ENCODE peak calls at places on chromosomes 13 and 19, in ten cellular contexts. One of them, this sample, is unnamed.

GRCh38 chr13:46172531-46172991 is 9.4 kb downstream of the LCP1 start:
- DNase-seq in tibial artery: peak; percentile 26
- DNase-seq in mucosa of descending colon: peak; percentile 69
- DNase-seq in A549: no peak
- DNase-seq in body of pancreas: peak; percentile 28
- DNase-seq in Caco-2: no peak
- DNase-seq in brain microvascular endothelial cell: no peak
- DNase-seq in fibroblast of lung: no peak
- DNase-seq in fibroblast of mammary gland: no peak
- DNase-seq in PC-9: no peak
- DNase-seq in this sample: no peak

GRCh38 chr19:17352608-17353280 is 15.4 kb downstream of the GTPBP3 start:
- DNase-seq in tibial artery: no peak
- DNase-seq in mucosa of descending colon: no peak
- DNase-seq in A549: no peak
- DNase-seq in body of pancreas: no peak
- DNase-seq in Caco-2: no peak
- DNase-seq in brain microvascular endothelial cell: no peak
- DNase-seq in fibroblast of lung: no peak
- DNase-seq in fibroblast of mammary gland: no peak
- DNase-seq in PC-9: no peak
- DNase-seq in this sample: no peak

GRCh38 chr13:51829236-51829899 is 15.6 kb downstream of the TMEM272 start:
- DNase-seq in tibial artery: no peak
- DNase-seq in mucosa of descending colon: no peak
- DNase-seq in A549: no peak
- DNase-seq in body of pancreas: no peak
- DNase-seq in Caco-2: no peak
- DNase-seq in brain microvascular endothelial cell: no peak
- DNase-seq in fibroblast of lung: no peak
- DNase-seq in fibroblast of mammary gland: no peak
- DNase-seq in PC-9: no peak
- DNase-seq in this sample: no peak

GRCh38 chr19:2260341-2260751 is 4.1 kb upstream of the JSRP1 start:
- DNase-seq in tibial artery: no peak
- DNase-seq in mucosa of descending colon: no peak
- DNase-seq in A549: no peak
- DNase-seq in body of pancreas: no peak
- DNase-seq in Caco-2: no peak
- DNase-seq in brain microvascular endothelial cell: no peak
- DNase-seq in fibroblast of lung: no peak
- DNase-seq in fibroblast of mammary gland: peak; percentile 54
- DNase-seq in PC-9: peak; percentile 27
- DNase-seq in this sample: no peak

GRCh38 chr13:26213982-26214381 is 8.1 kb downstream of the RNF6 start:
- DNase-seq in tibial artery: no peak
- DNase-seq in mucosa of descending colon: no peak
- DNase-seq in A549: no peak
- DNase-seq in body of pancreas: no peak
- DNase-seq in Caco-2: no peak
- DNase-seq in brain microvascular endothelial cell: no peak
- DNase-seq in fibroblast of lung: no peak
- DNase-seq in fibroblast of mammary gland: no peak
- DNase-seq in PC-9: no peak
- DNase-seq in this sample: no peak

GRCh38 chr19:9836021-9836420 is 903 bp downstream of the PIN1 start:
- DNase-seq in tibial artery: no peak
- DNase-seq in mucosa of descending colon: no peak
- DNase-seq in A549: no peak
- DNase-seq in body of pancreas: no peak
- DNase-seq in Caco-2: no peak
- DNase-seq in brain microvascular endothelial cell: peak; percentile 40
- DNase-seq in fibroblast of lung: peak; percentile 39
- DNase-seq in fibroblast of mammary gland: peak; percentile 52
- DNase-seq in PC-9: no peak
- DNase-seq in this sample: peak; percentile 44

GRCh38 chr19:49111218-49111998 is 2.8 kb upstream of the LIN7B start:
- DNase-seq in tibial artery: no peak
- DNase-seq in mucosa of descending colon: no peak
- DNase-seq in A549: no peak
- DNase-seq in body of pancreas: no peak
- DNase-seq in Caco-2: no peak
- DNase-seq in brain microvascular endothelial cell: no peak
- DNase-seq in fibroblast of lung: no peak
- DNase-seq in fibroblast of mammary gland: no peak
- DNase-seq in PC-9: no peak
- DNase-seq in this sample: no peak

GRCh38 chr19:16619456-16619855 is 8.5 kb downstream of the MED26 start:
- DNase-seq in tibial artery: no peak
- DNase-seq in mucosa of descending colon: no peak
- DNase-seq in A549: no peak
- DNase-seq in body of pancreas: no peak
- DNase-seq in Caco-2: no peak
- DNase-seq in brain microvascular endothelial cell: no peak
- DNase-seq in fibroblast of lung: no peak
- DNase-seq in fibroblast of mammary gland: no peak
- DNase-seq in PC-9: no peak
- DNase-seq in this sample: no peak

GRCh38 chr19:3612901-3613741 is 6.4 kb upstream of the TBXA2R start:
- DNase-seq in tibial artery: no peak
- DNase-seq in mucosa of descending colon: peak; percentile 52
- DNase-seq in A549: no peak
- DNase-seq in body of pancreas: no peak
- DNase-seq in Caco-2: no peak
- DNase-seq in brain microvascular endothelial cell: no peak
- DNase-seq in fibroblast of lung: peak; percentile 27
- DNase-seq in fibroblast of mammary gland: no peak
- DNase-seq in PC-9: no peak
- DNase-seq in this sample: no peak

GRCh38 chr13:30153871-30154426 is 153.4 kb downstream of the KATNAL1 start:
- DNase-seq in tibial artery: no peak
- DNase-seq in mucosa of descending colon: no peak
- DNase-seq in A549: no peak
- DNase-seq in body of pancreas: no peak
- DNase-seq in Caco-2: no peak
- DNase-seq in brain microvascular endothelial cell: no peak
- DNase-seq in fibroblast of lung: no peak
- DNase-seq in fibroblast of mammary gland: no peak
- DNase-seq in PC-9: no peak
- DNase-seq in this sample: no peak

GRCh38 chr19:3358919-3359849 is 7.2 kb upstream of the NFIC start:
- DNase-seq in tibial artery: peak; percentile 63
- DNase-seq in mucosa of descending colon: peak; percentile 82
- DNase-seq in A549: no peak
- DNase-seq in body of pancreas: peak; percentile 79
- DNase-seq in Caco-2: no peak
- DNase-seq in brain microvascular endothelial cell: no peak
- DNase-seq in fibroblast of lung: peak; percentile 61
- DNase-seq in fibroblast of mammary gland: peak; percentile 40
- DNase-seq in PC-9: peak; percentile 37
- DNase-seq in this sample: no peak

GRCh38 chr19:14310055-14310454 is 71.2 kb upstream of the ADGRE5 start:
- DNase-seq in tibial artery: no peak
- DNase-seq in mucosa of descending colon: no peak
- DNase-seq in A549: no peak
- DNase-seq in body of pancreas: no peak
- DNase-seq in Caco-2: no peak
- DNase-seq in brain microvascular endothelial cell: no peak
- DNase-seq in fibroblast of lung: no peak
- DNase-seq in fibroblast of mammary gland: no peak
- DNase-seq in PC-9: no peak
- DNase-seq in this sample: no peak

GRCh38 chr13:26112843-26113242 is 61.0 kb upstream of the SHISA2 start:
- DNase-seq in tibial artery: no peak
- DNase-seq in mucosa of descending colon: no peak
- DNase-seq in A549: no peak
- DNase-seq in body of pancreas: no peak
- DNase-seq in Caco-2: no peak
- DNase-seq in brain microvascular endothelial cell: peak; percentile 14
- DNase-seq in fibroblast of lung: peak; percentile 4
- DNase-seq in fibroblast of mammary gland: no peak
- DNase-seq in PC-9: no peak
- DNase-seq in this sample: no peak

GRCh38 chr13:107846642-107847041 is 368.7 kb downstream of the LIG4 start:
- DNase-seq in tibial artery: no peak
- DNase-seq in mucosa of descending colon: no peak
- DNase-seq in A549: no peak
- DNase-seq in body of pancreas: no peak
- DNase-seq in Caco-2: no peak
- DNase-seq in brain microvascular endothelial cell: no peak
- DNase-seq in fibroblast of lung: no peak
- DNase-seq in fibroblast of mammary gland: no peak
- DNase-seq in PC-9: no peak
- DNase-seq in this sample: no peak

GRCh38 chr19:45448425-45448756 is 19.4 kb upstream of the FOSB start:
- DNase-seq in tibial artery: no peak
- DNase-seq in mucosa of descending colon: no peak
- DNase-seq in A549: no peak
- DNase-seq in body of pancreas: no peak
- DNase-seq in Caco-2: no peak
- DNase-seq in brain microvascular endothelial cell: no peak
- DNase-seq in fibroblast of lung: no peak
- DNase-seq in fibroblast of mammary gland: no peak
- DNase-seq in PC-9: no peak
- DNase-seq in this sample: no peak
- H3K4me3 ChIP-seq in tibial artery: no peak overlapping the region
- H3K4me3 ChIP-seq in mucosa of descending colon: no peak overlapping the region
- H3K4me3 ChIP-seq in A549: no peak overlapping the region
- H3K4me3 ChIP-seq in body of pancreas: no peak overlapping the region
- H3K4me3 ChIP-seq in Caco-2: no peak overlapping the region
- H3K4me3 ChIP-seq in brain microvascular endothelial cell: no peak overlapping the region
- H3K4me3 ChIP-seq in fibroblast of lung: no peak overlapping the region
- H3K4me3 ChIP-seq in fibroblast of mammary gland: no peak overlapping the region
- H3K4me3 ChIP-seq in PC-9: peak overlapping the region; percentile 65
- H3K4me3 ChIP-seq in this sample: no peak overlapping the region

GRCh38 chr19:7748756-7749155 is 1.4 kb upstream of the CD209 start:
- DNase-seq in tibial artery: no peak
- DNase-seq in mucosa of descending colon: no peak
- DNase-seq in A549: no peak
- DNase-seq in body of pancreas: peak; percentile 30
- DNase-seq in Caco-2: no peak
- DNase-seq in brain microvascular endothelial cell: no peak
- DNase-seq in fibroblast of lung: no peak
- DNase-seq in fibroblast of mammary gland: peak; percentile 13
- DNase-seq in PC-9: peak; percentile 30
- DNase-seq in this sample: peak; percentile 36
- TF ChIP-seq CTCF in tibial artery: no peak
- TF ChIP-seq CTCF in mucosa of descending colon: no peak
- TF ChIP-seq CTCF in A549: no peak
- TF ChIP-seq CTCF in body of pancreas: peak; percentile 11
- TF ChIP-seq CTCF in Caco-2: peak; percentile 6
- TF ChIP-seq CTCF in brain microvascular endothelial cell: peak; percentile 19
- TF ChIP-seq CTCF in fibroblast of lung: no peak
- TF ChIP-seq CTCF in fibroblast of mammary gland: no peak
- TF ChIP-seq CTCF in PC-9: peak; percentile 64
- TF ChIP-seq CTCF in this sample: peak; percentile 53

GRCh38 chr19:53957448-53958167 is 5.1 kb upstream of the CACNG8 start:
- DNase-seq in tibial artery: no peak
- DNase-seq in mucosa of descending colon: no peak
- DNase-seq in A549: no peak
- DNase-seq in body of pancreas: no peak
- DNase-seq in Caco-2: no peak
- DNase-seq in brain microvascular endothelial cell: no peak
- DNase-seq in fibroblast of lung: no peak
- DNase-seq in fibroblast of mammary gland: no peak
- DNase-seq in PC-9: no peak
- DNase-seq in this sample: no peak

GRCh38 chr19:53960187-53960586 is 2.5 kb upstream of the CACNG8 start:
- DNase-seq in tibial artery: no peak
- DNase-seq in mucosa of descending colon: no peak
- DNase-seq in A549: no peak
- DNase-seq in body of pancreas: no peak
- DNase-seq in Caco-2: no peak
- DNase-seq in brain microvascular endothelial cell: no peak
- DNase-seq in fibroblast of lung: no peak
- DNase-seq in fibroblast of mammary gland: no peak
- DNase-seq in PC-9: no peak
- DNase-seq in this sample: no peak

GRCh38 chr19:53958168-53958571 is 4.6 kb upstream of the CACNG8 start:
- DNase-seq in tibial artery: no peak
- DNase-seq in mucosa of descending colon: no peak
- DNase-seq in A549: no peak
- DNase-seq in body of pancreas: no peak
- DNase-seq in Caco-2: no peak
- DNase-seq in brain microvascular endothelial cell: no peak
- DNase-seq in fibroblast of lung: no peak
- DNase-seq in fibroblast of mammary gland: no peak
- DNase-seq in PC-9: no peak
- DNase-seq in this sample: no peak

GRCh38 chr19:53960886-53961285 is 1.9 kb upstream of the CACNG8 start:
- DNase-seq in tibial artery: no peak
- DNase-seq in mucosa of descending colon: no peak
- DNase-seq in A549: no peak
- DNase-seq in body of pancreas: no peak
- DNase-seq in Caco-2: no peak
- DNase-seq in brain microvascular endothelial cell: no peak
- DNase-seq in fibroblast of lung: no peak
- DNase-seq in fibroblast of mammary gland: no peak
- DNase-seq in PC-9: no peak
- DNase-seq in this sample: no peak

GRCh38 chr19:53959176-53959757 is 3.5 kb upstream of the CACNG8 start:
- DNase-seq in tibial artery: no peak
- DNase-seq in mucosa of descending colon: no peak
- DNase-seq in A549: no peak
- DNase-seq in body of pancreas: no peak
- DNase-seq in Caco-2: no peak
- DNase-seq in brain microvascular endothelial cell: no peak
- DNase-seq in fibroblast of lung: no peak
- DNase-seq in fibroblast of mammary gland: no peak
- DNase-seq in PC-9: no peak
- DNase-seq in this sample: no peak
- H3K4me3 ChIP-seq in tibial artery: no peak overlapping the region
- H3K4me3 ChIP-seq in mucosa of descending colon: no peak overlapping the region
- H3K4me3 ChIP-seq in A549: peak overlapping the region; percentile 27
- H3K4me3 ChIP-seq in body of pancreas: no peak overlapping the region
- H3K4me3 ChIP-seq in Caco-2: no peak overlapping the region
- H3K4me3 ChIP-seq in brain microvascular endothelial cell: no peak overlapping the region
- H3K4me3 ChIP-seq in fibroblast of lung: no peak overlapping the region
- H3K4me3 ChIP-seq in fibroblast of mammary gland: no peak overlapping the region
- H3K4me3 ChIP-seq in PC-9: no peak overlapping the region
- H3K4me3 ChIP-seq in this sample: no peak overlapping the region

DNA sequence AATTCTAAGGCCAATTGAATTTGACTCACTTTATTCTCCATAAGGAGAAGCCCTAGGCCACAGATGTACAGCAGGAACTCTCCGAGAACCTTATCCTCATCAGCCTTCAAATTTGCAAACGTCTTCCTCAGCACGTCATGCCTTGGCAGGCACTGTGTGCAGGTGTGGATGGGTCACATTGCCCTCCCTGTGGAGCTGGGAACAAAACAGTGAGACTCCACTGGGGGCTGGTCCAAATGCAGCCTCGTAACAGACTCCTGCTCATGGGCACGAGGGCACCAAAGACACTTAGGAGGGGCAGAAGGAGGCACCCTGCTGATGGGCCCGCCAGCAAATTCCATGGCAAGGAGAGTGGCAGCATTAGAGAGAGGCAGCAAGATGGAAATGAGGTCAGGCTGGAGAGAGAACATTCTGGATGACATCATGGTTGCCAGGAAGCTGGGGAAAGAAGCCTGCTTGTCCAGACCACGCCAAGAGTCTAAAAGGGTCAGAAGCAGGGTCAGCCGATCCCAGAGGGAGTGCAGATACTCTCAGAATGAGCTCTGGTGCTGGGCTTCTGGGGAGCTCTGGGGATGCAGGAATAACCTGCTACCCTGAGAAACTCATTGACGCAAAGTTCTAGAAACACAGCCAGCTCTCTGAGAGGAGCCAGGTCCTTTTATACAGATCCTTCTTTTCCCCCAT is 242.2 kb downstream of the B3GLCT start:
- DNase-seq in tibial artery: no peak
- DNase-seq in mucosa of descending colon: no peak
- DNase-seq in A549: no peak
- DNase-seq in body of pancreas: peak; percentile 25
- DNase-seq in Caco-2: no peak
- DNase-seq in brain microvascular endothelial cell: no peak
- DNase-seq in fibroblast of lung: no peak
- DNase-seq in fibroblast of mammary gland: peak; percentile 37
- DNase-seq in PC-9: no peak
- DNase-seq in this sample: no peak
- TF ChIP-seq CTCF in tibial artery: no peak
- TF ChIP-seq CTCF in mucosa of descending colon: no peak
- TF ChIP-seq CTCF in A549: no peak
- TF ChIP-seq CTCF in body of pancreas: no peak
- TF ChIP-seq CTCF in Caco-2: no peak
- TF ChIP-seq CTCF in brain microvascular endothelial cell: no peak
- TF ChIP-seq CTCF in fibroblast of lung: no peak
- TF ChIP-seq CTCF in fibroblast of mammary gland: no peak
- TF ChIP-seq CTCF in PC-9: no peak
- TF ChIP-seq CTCF in this sample: no peak

This sample was measured in LNCaP clone FGC.